ENCODE peak calls at places on chromosomes 5 and 9, in six cellular contexts. One of them, this sample, is unnamed.

GRCh38 chr5:96434201-96434645 is 1.2 kb upstream of the PCSK1 start:
- DNase-seq in putamen: no peak
- DNase-seq in T-helper 1 cell: no peak
- DNase-seq in stimulated activated CD8-positive, alpha-beta memory T cell treated with anti-CD3 and anti-CD28 coated beads, Interleukin-2, amount 100 ng/mL, for 1 hour: no peak
- DNase-seq in NAMALWA: peak
- DNase-seq in Panc1: no peak
- DNase-seq in this sample: no peak

GRCh38 chr5:78076351-78076750 is 218.1 kb downstream of the AP3B1 start:
- DNase-seq in Panc1: no peak
- DNase-seq in stimulated activated CD8-positive, alpha-beta memory T cell treated with anti-CD3 and anti-CD28 coated beads, Interleukin-2, amount 100 ng/mL, for 1 hour: no peak
- DNase-seq in NAMALWA: no peak
- DNase-seq in putamen: no peak
- DNase-seq in T-helper 1 cell: no peak
- DNase-seq in this sample: no peak

GRCh38 chr9:69546265-69546664 is 125.9 kb downstream of the APBA1 start:
- DNase-seq in T-helper 1 cell: no peak
- DNase-seq in stimulated activated CD8-positive, alpha-beta memory T cell treated with anti-CD3 and anti-CD28 coated beads, Interleukin-2, amount 100 ng/mL, for 1 hour: no peak
- DNase-seq in Panc1: no peak
- DNase-seq in NAMALWA: no peak
- DNase-seq in putamen: no peak
- DNase-seq in this sample: no peak

GRCh38 chr5:155735388-155735787 is 591.6 kb upstream of the SGCD start:
- DNase-seq in putamen: no peak
- DNase-seq in Panc1: no peak
- DNase-seq in stimulated activated CD8-positive, alpha-beta memory T cell treated with anti-CD3 and anti-CD28 coated beads, Interleukin-2, amount 100 ng/mL, for 1 hour: no peak
- DNase-seq in NAMALWA: no peak
- DNase-seq in T-helper 1 cell: no peak
- DNase-seq in this sample: no peak

GRCh38 chr5:68392608-68393007 is 177.1 kb downstream of the PIK3R1 start:
- DNase-seq in putamen: no peak
- DNase-seq in stimulated activated CD8-positive, alpha-beta memory T cell treated with anti-CD3 and anti-CD28 coated beads, Interleukin-2, amount 100 ng/mL, for 1 hour: no peak
- DNase-seq in NAMALWA: no peak
- DNase-seq in Panc1: no peak
- DNase-seq in T-helper 1 cell: no peak
- DNase-seq in this sample: no peak

GRCh38 chr9:111986035-111986556 is 89.5 kb downstream of the UGCG start:
- DNase-seq in NAMALWA: no peak
- DNase-seq in stimulated activated CD8-positive, alpha-beta memory T cell treated with anti-CD3 and anti-CD28 coated beads, Interleukin-2, amount 100 ng/mL, for 1 hour: no peak
- DNase-seq in T-helper 1 cell: no peak
- DNase-seq in putamen: no peak
- DNase-seq in Panc1: no peak
- DNase-seq in this sample: no peak

GRCh38 chr9:114902773-114903589 is 27.4 kb downstream of the TNFSF8 start:
- DNase-seq in stimulated activated CD8-positive, alpha-beta memory T cell treated with anti-CD3 and anti-CD28 coated beads, Interleukin-2, amount 100 ng/mL, for 1 hour: no peak
- DNase-seq in putamen: no peak
- DNase-seq in Panc1: no peak
- DNase-seq in NAMALWA: no peak
- DNase-seq in T-helper 1 cell: no peak
- DNase-seq in this sample: no peak

GRCh38 chr5:8905021-8905420 is 640.9 kb downstream of the SEMA5A start:
- DNase-seq in T-helper 1 cell: no peak
- DNase-seq in stimulated activated CD8-positive, alpha-beta memory T cell treated with anti-CD3 and anti-CD28 coated beads, Interleukin-2, amount 100 ng/mL, for 1 hour: no peak
- DNase-seq in NAMALWA: no peak
- DNase-seq in Panc1: no peak
- DNase-seq in putamen: no peak
- DNase-seq in this sample: no peak

GRCh38 chr9:93677641-93678136 is 101.3 kb downstream of the PHF2 start:
- DNase-seq in NAMALWA: no peak
- DNase-seq in putamen: no peak
- DNase-seq in Panc1: no peak
- DNase-seq in T-helper 1 cell: no peak
- DNase-seq in stimulated activated CD8-positive, alpha-beta memory T cell treated with anti-CD3 and anti-CD28 coated beads, Interleukin-2, amount 100 ng/mL, for 1 hour: no peak
- DNase-seq in this sample: no peak

GRCh38 chr5:3911111-3911510 is 315.5 kb downstream of the IRX1 start:
- DNase-seq in Panc1: no peak
- DNase-seq in NAMALWA: no peak
- DNase-seq in putamen: no peak
- DNase-seq in stimulated activated CD8-positive, alpha-beta memory T cell treated with anti-CD3 and anti-CD28 coated beads, Interleukin-2, amount 100 ng/mL, for 1 hour: no peak
- DNase-seq in T-helper 1 cell: no peak
- DNase-seq in this sample: no peak

GRCh38 chr5:132024789-132025402 is 13.4 kb upstream of the ACSL6 start:
- DNase-seq in NAMALWA: no peak
- DNase-seq in Panc1: no peak
- DNase-seq in T-helper 1 cell: no peak
- DNase-seq in stimulated activated CD8-positive, alpha-beta memory T cell treated with anti-CD3 and anti-CD28 coated beads, Interleukin-2, amount 100 ng/mL, for 1 hour: no peak
- DNase-seq in putamen: no peak
- DNase-seq in this sample: no peak

GRCh38 chr5:35476789-35477188 is 140.9 kb upstream of the SPEF2 start:
- DNase-seq in putamen: no peak
- DNase-seq in Panc1: no peak
- DNase-seq in NAMALWA: no peak
- DNase-seq in T-helper 1 cell: no peak
- DNase-seq in stimulated activated CD8-positive, alpha-beta memory T cell treated with anti-CD3 and anti-CD28 coated beads, Interleukin-2, amount 100 ng/mL, for 1 hour: no peak
- DNase-seq in this sample: no peak

GRCh38 chr5:152329896-152330295 is 75.2 kb downstream of the NMUR2 start:
- DNase-seq in Panc1: no peak
- DNase-seq in stimulated activated CD8-positive, alpha-beta memory T cell treated with anti-CD3 and anti-CD28 coated beads, Interleukin-2, amount 100 ng/mL, for 1 hour: no peak
- DNase-seq in T-helper 1 cell: no peak
- DNase-seq in putamen: no peak
- DNase-seq in NAMALWA: no peak
- DNase-seq in this sample: no peak

GRCh38 chr9:7811679-7812078 is 12.1 kb upstream of the DMAC1 start:
- DNase-seq in NAMALWA: no peak
- DNase-seq in putamen: no peak
- DNase-seq in T-helper 1 cell: no peak
- DNase-seq in stimulated activated CD8-positive, alpha-beta memory T cell treated with anti-CD3 and anti-CD28 coated beads, Interleukin-2, amount 100 ng/mL, for 1 hour: no peak
- DNase-seq in Panc1: no peak
- DNase-seq in this sample: no peak

GRCh38 chr5:150616024-150616470 is 24.4 kb upstream of the SYNPO start:
- DNase-seq in Panc1: no peak
- DNase-seq in stimulated activated CD8-positive, alpha-beta memory T cell treated with anti-CD3 and anti-CD28 coated beads, Interleukin-2, amount 100 ng/mL, for 1 hour: no peak
- DNase-seq in NAMALWA: no peak
- DNase-seq in T-helper 1 cell: no peak
- DNase-seq in putamen: no peak
- DNase-seq in this sample: no peak

GRCh38 chr5:145936401-145937131 is at the start of gene SH3RF2:
- DNase-seq in putamen: no peak
- DNase-seq in Panc1: no peak
- DNase-seq in T-helper 1 cell: no peak
- DNase-seq in NAMALWA: no peak
- DNase-seq in stimulated activated CD8-positive, alpha-beta memory T cell treated with anti-CD3 and anti-CD28 coated beads, Interleukin-2, amount 100 ng/mL, for 1 hour: no peak
- DNase-seq in this sample: no peak

GRCh38 chr9:16450578-16450977 is 419.9 kb downstream of the BNC2 start:
- DNase-seq in T-helper 1 cell: no peak
- DNase-seq in putamen: no peak
- DNase-seq in stimulated activated CD8-positive, alpha-beta memory T cell treated with anti-CD3 and anti-CD28 coated beads, Interleukin-2, amount 100 ng/mL, for 1 hour: no peak
- DNase-seq in Panc1: no peak
- DNase-seq in NAMALWA: no peak
- DNase-seq in this sample: no peak

GRCh38 chr9:127142931-127143464 is 20.6 kb upstream of the ANGPTL2 start:
- DNase-seq in T-helper 1 cell: no peak
- DNase-seq in putamen: no peak
- DNase-seq in NAMALWA: no peak
- DNase-seq in Panc1: no peak
- DNase-seq in stimulated activated CD8-positive, alpha-beta memory T cell treated with anti-CD3 and anti-CD28 coated beads, Interleukin-2, amount 100 ng/mL, for 1 hour: no peak
- DNase-seq in this sample: no peak